ENCODE peak calls at places on chromosomes 1 and 21, in nine cellular contexts. X, G, B, H, K, P, Q, Y and Z are unnamed samples.

GRCh38 chr1:171486048-171486519 is 754 bp downstream of the PRRC2C start:
- DNase-seq in X (peak; percentile 75), G (peak; percentile 52), B (peak; percentile 86), H (peak; percentile 80), K (peak; percentile 56), P (peak; percentile 73), Q (peak; percentile 90), Y (peak; percentile 44), Z (peak; percentile 72)

GRCh38 chr1:184283999-184284398 is 102.8 kb upstream of the C1orf21 start:
- DNase-seq in X (no peak), G (no peak), B (no peak), H (no peak), K (no peak), P (no peak), Q (no peak), Y (no peak), Z (no peak)

GRCh38 chr1:7117599-7118281 is 332.5 kb downstream of the CAMTA1 start:
- DNase-seq in X (no peak), G (no peak), B (no peak), H (peak; percentile 84), K (no peak), P (peak; percentile 44), Q (peak; percentile 82), Y (peak; percentile 84), Z (peak; percentile 87)

GRCh38 chr1:235199441-235199840 is 38.4 kb upstream of the RBM34 start:
- DNase-seq in X (no peak), G (no peak), B (no peak), H (peak; percentile 84), K (no peak), P (peak; percentile 40), Q (peak; percentile 68), Y (no peak), Z (peak; percentile 90)

GRCh38 chr21:38202811-38203210 is 54.0 kb upstream of the KCNJ15 start:
- DNase-seq in X (no peak), G (no peak), B (no peak), H (no peak), K (no peak), P (no peak), Q (no peak), Y (no peak), Z (no peak)

GRCh38 chr1:119631433-119632102 is 16.5 kb downstream of the ZNF697 start:
- DNase-seq in X (no peak), G (no peak), B (no peak), H (peak; percentile 74), K (peak; percentile 79), P (peak; percentile 85), Q (peak; percentile 53), Y (peak; percentile 17), Z (peak; percentile 78)

GRCh38 chr1:53704304-53704703 is 34.7 kb downstream of the GLIS1 start:
- DNase-seq in X (no peak), G (no peak), B (no peak), H (no peak), K (no peak), P (no peak), Q (no peak), Y (no peak), Z (no peak)

GRCh38 chr1:32273389-32274208 is 18.3 kb upstream of the HDAC1 start:
- DNase-seq in X (peak; percentile 79), G (peak; percentile 80), B (peak; percentile 85), H (peak; percentile 92), K (no peak), P (no peak), Q (no peak), Y (no peak), Z (peak; percentile 95)

GRCh38 chr1:22829001-22829989 is 118.7 kb downstream of the EPHB2 start:
- DNase-seq in X (no peak), G (no peak), B (no peak), H (no peak), K (no peak), P (peak; percentile 37), Q (no peak), Y (peak; percentile 16), Z (no peak)

GRCh38 chr1:175599212-175599681 is 144.1 kb downstream of the TNR start:
- DNase-seq in X (no peak), G (no peak), B (no peak), H (peak; percentile 86), K (no peak), P (peak; percentile 15), Q (no peak), Y (no peak), Z (peak; percentile 84)

GRCh38 chr1:150516050-150516591 is 569 bp downstream of the FALEC start:
- DNase-seq in X (no peak), G (peak; percentile 71), B (peak; percentile 7), H (peak; percentile 66), K (peak; percentile 36), P (no peak), Q (peak; percentile 35), Y (peak; percentile 37), Z (peak; percentile 58)

GRCh38 chr1:29368936-29369932 is 132.9 kb downstream of the PTPRU start:
- DNase-seq in X (no peak), G (peak; percentile 70), B (no peak), H (peak; percentile 34), K (peak; percentile 37), P (no peak), Q (no peak), Y (no peak), Z (no peak)

GRCh38 chr1:37776946-37777516 is 12.1 kb upstream of the EPHA10 start:
- DNase-seq in X (no peak), G (no peak), B (no peak), H (no peak), K (no peak), P (no peak), Q (no peak), Y (no peak), Z (no peak)

GRCh38 chr1:115652236-115652788 is 10.5 kb downstream of the VANGL1 start:
- DNase-seq in X (no peak), G (no peak), B (no peak), H (peak; percentile 22), K (no peak), P (no peak), Q (no peak), Y (no peak), Z (no peak)

GRCh38 chr1:227937031-227937430 is 10.7 kb downstream of the WNT9A start:
- DNase-seq in X (no peak), G (no peak), B (no peak), H (peak; percentile 19), K (no peak), P (no peak), Q (peak; percentile 79), Y (peak; percentile 87), Z (no peak)

GRCh38 chr1:114152211-114153050 is 1.2 kb downstream of the SYT6 start:
- DNase-seq in X (no peak), G (peak; percentile 7), B (no peak), H (peak; percentile 82), K (peak; percentile 21), P (peak; percentile 39), Q (peak; percentile 11), Y (peak; percentile 47), Z (peak; percentile 61)

GRCh38 chr1:212208978-212209644 is 76.1 kb upstream of the PPP2R5A start:
- DNase-seq in X (no peak), G (no peak), B (no peak), H (no peak), K (no peak), P (no peak), Q (no peak), Y (no peak), Z (no peak)

GRCh38 chr21:26032263-26032662 is 138.3 kb downstream of the APP start:
- DNase-seq in X (no peak), G (no peak), B (no peak), H (no peak), K (no peak), P (peak; percentile 18), Q (no peak), Y (no peak), Z (no peak)

GRCh38 chr1:18760156-18760555 is 99.3 kb downstream of the TAS1R2 start:
- DNase-seq in X (no peak), G (no peak), B (no peak), H (no peak), K (no peak), P (no peak), Q (no peak), Y (no peak), Z (no peak)

GRCh38 chr1:77579547-77579946 is 102.9 kb downstream of the ZZZ3 start:
- DNase-seq in X (no peak), G (no peak), B (no peak), H (no peak), K (no peak), P (no peak), Q (no peak), Y (no peak), Z (peak; percentile 16)

GRCh38 chr1:1356796-1357401 is 1.5 kb downstream of the MXRA8 start:
- DNase-seq in X (no peak), G (no peak), B (no peak), H (peak; percentile 55), K (no peak), P (no peak), Q (no peak), Y (no peak), Z (no peak)

GRCh38 chr21:45562401-45562800 is 20.2 kb upstream of the SLC19A1 start:
- DNase-seq in X (no peak), G (no peak), B (no peak), H (peak; percentile 15), K (no peak), P (no peak), Q (no peak), Y (no peak), Z (no peak)

GRCh38 chr1:143660354-143660941 is 311.3 kb downstream of the FAM72C start:
- DNase-seq in X (no peak), G (no peak), B (no peak), H (no peak), K (no peak), P (no peak), Q (no peak), Y (no peak), Z (no peak)

GRCh38 chr1:27570823-27571222 is 33.1 kb downstream of the AHDC1 start:
- DNase-seq in X (no peak), G (no peak), B (no peak), H (peak; percentile 86), K (no peak), P (no peak), Q (no peak), Y (no peak), Z (peak; percentile 86)

GRCh38 chr1:46581685-46582455 is 22.2 kb downstream of the MKNK1 start:
- DNase-seq in X (no peak), G (no peak), B (no peak), H (no peak), K (no peak), P (peak; percentile 45), Q (peak; percentile 94), Y (no peak), Z (no peak)

GRCh38 chr1:54332781-54333585 is 73.2 kb downstream of the SSBP3 start:
- DNase-seq in X (no peak), G (no peak), B (no peak), H (no peak), K (no peak), P (no peak), Q (no peak), Y (no peak), Z (no peak)

GRCh38 chr21:43721225-43721605 is 2.3 kb downstream of the PDXK start:
- DNase-seq in X (no peak), G (no peak), B (no peak), H (no peak), K (no peak), P (peak; percentile 77), Q (no peak), Y (no peak), Z (no peak)

GRCh38 chr1:92968138-92969032 is 7.1 kb upstream of the DIPK1A start:
- DNase-seq in X (no peak), G (peak; percentile 30), B (peak; percentile 26), H (no peak), K (peak; percentile 8), P (peak; percentile 18), Q (peak; percentile 9), Y (peak; percentile 40), Z (peak; percentile 57)

GRCh38 chr21:33189237-33189636 is 40.5 kb upstream of the IFNAR2 start:
- DNase-seq in X (no peak), G (peak; percentile 60), B (no peak), H (no peak), K (no peak), P (no peak), Q (no peak), Y (peak; percentile 23), Z (no peak)

GRCh38 chr1:178238722-178239510 is 145.0 kb downstream of the RASAL2 start:
- DNase-seq in X (no peak), G (no peak), B (no peak), H (no peak), K (no peak), P (peak; percentile 99), Q (no peak), Y (peak; percentile 94), Z (no peak)

GRCh38 chr1:188689542-188689941 is 1788.1 kb downstream of the BRINP3 start:
- DNase-seq in X (no peak), G (peak; percentile 37), B (no peak), H (no peak), K (peak; percentile 7), P (peak; percentile 10), Q (no peak), Y (no peak), Z (peak; percentile 30)